ENCODE peak calls at places on chromosomes 12 and 14, in four cellular contexts. One of them, this sample, is unnamed.
A peak's percentile ranks its signal among the peaks of the same experiment; 100 is the strongest.

GRCh38 chr12:16350682-16351081 is 3.2 kb downstream of the MGST1 start:
- DNase-seq in GM12878: no peak
- DNase-seq in HepG2: peak; percentile 28
- DNase-seq in K562: no peak
- DNase-seq in this sample: no peak

GRCh38 chr12:63294327-63294632 is 143.3 kb upstream of the AVPR1A start:
- DNase-seq in GM12878: no peak
- DNase-seq in HepG2: peak; percentile 76
- DNase-seq in K562: no peak
- DNase-seq in this sample: no peak

GRCh38 chr12:56631790-56632700 is 1.9 kb upstream of the BAZ2A start:
- DNase-seq in GM12878: no peak
- DNase-seq in HepG2: peak; percentile 14
- DNase-seq in K562: peak; percentile 85
- DNase-seq in this sample: peak; percentile 82

GRCh38 chr14:62616668-62617067 is 428.6 kb downstream of the KCNH5 start:
- DNase-seq in GM12878: no peak
- DNase-seq in HepG2: no peak
- DNase-seq in K562: no peak
- DNase-seq in this sample: no peak

GRCh38 chr12:111780166-111780565 is 13.4 kb downstream of the ALDH2 start:
- DNase-seq in GM12878: no peak
- DNase-seq in HepG2: no peak
- DNase-seq in K562: no peak
- DNase-seq in this sample: no peak

GRCh38 chr14:68232643-68233055 is 413.1 kb downstream of the RAD51B start:
- DNase-seq in GM12878: peak; percentile 99
- DNase-seq in HepG2: peak; percentile 67
- DNase-seq in K562: peak; percentile 41
- DNase-seq in this sample: no peak

GRCh38 chr14:61511558-61511924 is 183.8 kb upstream of the HIF1A start:
- DNase-seq in GM12878: no peak
- DNase-seq in HepG2: no peak
- DNase-seq in K562: no peak
- DNase-seq in this sample: no peak

GRCh38 chr12:118103601-118104382 is at the start of gene VSIG10:
- DNase-seq in GM12878: no peak
- DNase-seq in HepG2: peak; percentile 71
- DNase-seq in K562: peak; percentile 40
- DNase-seq in this sample: peak; percentile 68

GRCh38 chr12:127145929-127146789 is 1120.8 kb upstream of the TMEM132C start:
- DNase-seq in GM12878: no peak
- DNase-seq in HepG2: no peak
- DNase-seq in K562: peak; percentile 93
- DNase-seq in this sample: no peak

GRCh38 chr12:119791453-119791852 is 85.7 kb downstream of the CIT start:
- DNase-seq in GM12878: no peak
- DNase-seq in HepG2: no peak
- DNase-seq in K562: no peak
- DNase-seq in this sample: no peak

GRCh38 chr12:90027889-90028570 is 319.4 kb upstream of the ATP2B1 start:
- DNase-seq in GM12878: no peak
- DNase-seq in HepG2: no peak
- DNase-seq in K562: no peak
- DNase-seq in this sample: no peak
- TF ChIP-seq NR2C2 in GM12878: no peak
- TF ChIP-seq NR2C2 in HepG2: no peak
- TF ChIP-seq NR2C2 in K562: no peak
- TF ChIP-seq NR2C2 in this sample: no peak

GRCh38 chr12:59023861-59024424 is 103.6 kb upstream of the LRIG3 start:
- DNase-seq in GM12878: no peak
- DNase-seq in HepG2: no peak
- DNase-seq in K562: no peak
- DNase-seq in this sample: no peak
- TF ChIP-seq ETV6 in GM12878: no peak
- TF ChIP-seq ETV6 in HepG2: no peak
- TF ChIP-seq ETV6 in K562: no peak
- TF ChIP-seq ETV6 in this sample: no peak

DNA sequence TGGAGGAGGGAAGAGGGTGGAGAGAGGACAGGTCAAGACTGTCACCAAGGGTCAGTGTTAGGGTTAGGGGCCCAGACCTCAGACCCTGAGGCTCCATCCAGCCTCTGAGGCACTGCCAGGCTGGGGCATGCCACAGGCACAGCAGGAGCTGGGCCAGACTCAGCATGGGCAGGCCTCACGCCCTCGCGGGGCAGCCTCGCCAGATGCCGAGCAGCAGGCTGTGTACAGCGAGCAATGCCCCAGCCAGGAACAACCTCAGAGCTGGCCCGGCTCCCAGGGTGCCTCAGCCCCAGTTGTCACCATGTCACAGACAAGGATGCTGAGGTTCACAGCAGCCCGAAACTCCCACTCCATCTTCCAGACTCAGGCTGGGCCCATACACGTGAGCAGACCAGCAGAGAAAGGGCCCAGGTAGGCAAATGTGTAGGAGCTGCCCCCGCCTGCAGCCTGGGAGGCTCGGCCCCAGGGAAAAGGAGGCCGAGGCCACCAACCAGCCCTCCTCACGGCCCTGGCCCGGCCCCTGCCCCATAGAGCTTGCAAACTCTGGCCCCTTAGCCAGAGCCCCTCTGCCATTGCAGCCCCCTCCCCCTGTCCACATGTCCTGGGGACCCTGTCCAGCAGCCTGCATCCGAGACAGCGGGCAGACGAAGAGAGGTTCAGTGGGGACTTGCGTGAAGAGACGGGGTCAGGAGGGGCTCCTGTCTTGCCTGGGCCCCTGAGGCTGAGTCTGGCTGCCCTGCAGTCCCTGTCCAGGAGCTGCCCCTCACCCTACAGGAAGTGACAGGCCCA is 7.5 kb downstream of the C14orf180 start:
- DNase-seq in GM12878: no peak
- DNase-seq in HepG2: no peak
- DNase-seq in K562: no peak
- DNase-seq in this sample: no peak
- TF ChIP-seq NR2C2 in GM12878: no peak
- TF ChIP-seq NR2C2 in HepG2: no peak
- TF ChIP-seq NR2C2 in K562: no peak
- TF ChIP-seq NR2C2 in this sample: no peak

GRCh38 chr14:51302319-51303030 is 62.4 kb downstream of the TMX1 start:
- DNase-seq in GM12878: no peak
- DNase-seq in HepG2: no peak
- DNase-seq in K562: no peak
- DNase-seq in this sample: no peak
- TF ChIP-seq ETV6 in GM12878: no peak
- TF ChIP-seq ETV6 in HepG2: no peak
- TF ChIP-seq ETV6 in K562: no peak
- TF ChIP-seq ETV6 in this sample: no peak

DNA sequence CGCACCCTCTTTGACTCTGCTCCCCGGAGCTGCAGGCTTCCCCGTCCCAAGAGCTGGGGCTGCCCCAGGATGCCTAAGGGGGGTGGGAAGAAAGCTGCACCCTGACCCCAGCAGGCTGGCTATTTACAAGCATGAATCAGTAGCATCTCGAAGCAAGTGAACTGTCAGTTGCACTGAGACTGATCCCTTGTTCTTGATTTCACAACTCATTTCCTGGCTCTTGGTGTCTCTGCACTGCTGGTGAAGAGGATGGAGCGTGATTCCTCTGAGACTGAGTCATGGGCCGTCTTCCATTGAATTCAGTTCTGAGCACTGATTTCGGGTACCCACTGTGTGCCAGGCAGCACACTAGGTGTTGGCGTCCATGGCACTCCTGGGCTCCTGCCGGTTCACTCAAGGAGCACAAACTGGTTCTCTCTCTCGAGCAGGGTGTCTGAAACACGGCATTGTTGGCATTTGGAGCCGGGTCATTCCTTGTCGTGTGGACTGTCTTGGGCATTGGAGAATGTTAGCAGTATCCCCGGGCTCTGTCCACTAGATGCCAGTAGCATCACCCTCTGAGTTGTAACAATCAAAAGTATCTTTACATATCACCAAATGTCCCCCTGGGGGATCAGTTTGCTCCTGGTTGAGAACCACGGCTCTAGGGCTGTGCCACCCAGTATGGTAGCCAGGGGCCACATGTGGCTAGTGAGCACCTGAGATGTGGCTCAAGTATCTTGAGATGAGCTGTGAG is 86.9 kb downstream of the RIN3 start:
- DNase-seq in GM12878: no peak
- DNase-seq in HepG2: no peak
- DNase-seq in K562: no peak
- DNase-seq in this sample: no peak
- TF ChIP-seq NR2C2 in GM12878: no peak
- TF ChIP-seq NR2C2 in HepG2: no peak
- TF ChIP-seq NR2C2 in K562: no peak
- TF ChIP-seq NR2C2 in this sample: no peak

GRCh38 chr14:83316356-83316755 is 1782.7 kb upstream of the SEL1L start:
- DNase-seq in GM12878: no peak
- DNase-seq in HepG2: no peak
- DNase-seq in K562: no peak
- DNase-seq in this sample: no peak
- TF ChIP-seq ETV6 in GM12878: no peak
- TF ChIP-seq ETV6 in HepG2: no peak
- TF ChIP-seq ETV6 in K562: no peak
- TF ChIP-seq ETV6 in this sample: no peak

GRCh38 chr14:21795456-21795855 is 121.8 kb upstream of the OR4E1 start:
- DNase-seq in GM12878: no peak
- DNase-seq in HepG2: no peak
- DNase-seq in K562: no peak
- DNase-seq in this sample: no peak

GRCh38 chr14:21802441-21802840 is 128.8 kb upstream of the OR4E1 start:
- DNase-seq in GM12878: no peak
- DNase-seq in HepG2: no peak
- DNase-seq in K562: no peak
- DNase-seq in this sample: no peak

GRCh38 chr14:21791749-21792148 is 118.1 kb upstream of the OR4E1 start:
- DNase-seq in GM12878: no peak
- DNase-seq in HepG2: no peak
- DNase-seq in K562: no peak
- DNase-seq in this sample: no peak

GRCh38 chr14:21796912-21797311 is 123.3 kb upstream of the OR4E1 start:
- DNase-seq in GM12878: no peak
- DNase-seq in HepG2: no peak
- DNase-seq in K562: no peak
- DNase-seq in this sample: no peak
- TF ChIP-seq NR2C2 in GM12878: no peak
- TF ChIP-seq NR2C2 in HepG2: no peak
- TF ChIP-seq NR2C2 in K562: no peak
- TF ChIP-seq NR2C2 in this sample: no peak

DNA sequence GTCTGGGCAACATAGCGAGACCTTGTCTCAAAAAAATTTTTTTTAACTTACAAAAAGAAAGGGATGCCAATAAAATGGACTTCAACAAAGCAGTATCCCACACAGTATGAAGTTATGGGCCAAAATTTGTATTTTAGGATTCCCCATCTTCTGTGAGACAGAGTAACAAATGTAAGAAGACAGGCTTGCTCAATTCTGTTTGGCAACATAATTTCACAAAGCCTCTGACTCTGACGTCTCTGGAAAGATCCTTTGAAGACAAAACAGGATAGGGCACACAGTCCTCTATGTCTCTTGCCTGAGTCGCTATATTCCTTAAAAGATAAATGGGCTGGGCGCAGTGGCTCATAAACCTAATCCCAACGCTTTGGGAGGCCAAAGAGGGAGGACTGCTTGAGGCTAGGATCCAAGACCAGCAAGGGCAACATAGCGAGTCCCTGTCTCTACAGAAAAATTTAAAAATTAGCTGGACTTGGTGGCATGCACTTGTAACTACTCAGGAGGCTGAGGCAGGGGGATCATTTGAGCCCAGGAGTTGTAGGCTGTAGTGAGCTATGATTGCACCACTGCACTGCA is 1.1 kb upstream of the HOMEZ start:
- DNase-seq in GM12878: no peak
- DNase-seq in HepG2: no peak
- DNase-seq in K562: no peak
- DNase-seq in this sample: no peak
- TF ChIP-seq ETV6 in GM12878: no peak
- TF ChIP-seq ETV6 in HepG2: no peak
- TF ChIP-seq ETV6 in K562: no peak
- TF ChIP-seq ETV6 in this sample: no peak